ENCODE peak calls at places on chromosomes 3 and 15, in nine cellular contexts. One of them, this sample, is unnamed.

GRCh38 chr3:37949866-37950265 is 40.7 kb upstream of the VILL start:
- DNase-seq in OCI-LY7: no peak
- DNase-seq in H9: no peak
- DNase-seq in Caco-2: no peak
- DNase-seq in upper lobe of right lung: no peak
- DNase-seq in uterus: no peak
- DNase-seq in heart left ventricle: no peak
- DNase-seq in adrenal gland: no peak
- DNase-seq in body of pancreas: no peak
- DNase-seq in this sample: no peak

GRCh38 chr3:190094201-190094718 is 26.4 kb downstream of the P3H2 start:
- DNase-seq in uterus: no peak
- DNase-seq in Caco-2: no peak
- DNase-seq in heart left ventricle: no peak
- DNase-seq in adrenal gland: peak; percentile 88
- DNase-seq in upper lobe of right lung: no peak
- DNase-seq in OCI-LY7: no peak
- DNase-seq in H9: no peak
- DNase-seq in body of pancreas: no peak
- DNase-seq in this sample: no peak

GRCh38 chr3:86655096-86655495 is 335.9 kb downstream of the VGLL3 start:
- DNase-seq in Caco-2: no peak
- DNase-seq in uterus: no peak
- DNase-seq in body of pancreas: no peak
- DNase-seq in H9: peak; percentile 30
- DNase-seq in adrenal gland: no peak
- DNase-seq in OCI-LY7: no peak
- DNase-seq in upper lobe of right lung: no peak
- DNase-seq in heart left ventricle: no peak
- DNase-seq in this sample: no peak

GRCh38 chr15:57649138-57649537 is 57.4 kb upstream of the POLR2M start:
- DNase-seq in H9: no peak
- DNase-seq in upper lobe of right lung: no peak
- DNase-seq in uterus: no peak
- DNase-seq in OCI-LY7: no peak
- DNase-seq in adrenal gland: no peak
- DNase-seq in Caco-2: no peak
- DNase-seq in body of pancreas: no peak
- DNase-seq in heart left ventricle: no peak
- DNase-seq in this sample: no peak

GRCh38 chr15:41474436-41474835 is 19.2 kb upstream of the ITPKA start:
- DNase-seq in body of pancreas: no peak
- DNase-seq in adrenal gland: no peak
- DNase-seq in heart left ventricle: no peak
- DNase-seq in H9: no peak
- DNase-seq in upper lobe of right lung: no peak
- DNase-seq in Caco-2: no peak
- DNase-seq in OCI-LY7: no peak
- DNase-seq in uterus: no peak
- DNase-seq in this sample: no peak

GRCh38 chr3:112427123-112427522 is 72.1 kb downstream of the BTLA start:
- DNase-seq in body of pancreas: no peak
- DNase-seq in heart left ventricle: no peak
- DNase-seq in upper lobe of right lung: no peak
- DNase-seq in OCI-LY7: no peak
- DNase-seq in H9: no peak
- DNase-seq in uterus: no peak
- DNase-seq in adrenal gland: no peak
- DNase-seq in Caco-2: no peak
- DNase-seq in this sample: no peak

GRCh38 chr3:46276497-46277099 is 34.3 kb downstream of the CCR3 start:
- DNase-seq in upper lobe of right lung: peak; percentile 82
- DNase-seq in Caco-2: peak; percentile 38
- DNase-seq in H9: peak; percentile 73
- DNase-seq in OCI-LY7: peak; percentile 38
- DNase-seq in uterus: peak; percentile 26
- DNase-seq in heart left ventricle: peak; percentile 59
- DNase-seq in adrenal gland: peak; percentile 42
- DNase-seq in body of pancreas: peak; percentile 21
- DNase-seq in this sample: no peak

GRCh38 chr3:127730666-127731294 is 58.0 kb downstream of the ABTB1 start:
- DNase-seq in adrenal gland: no peak
- DNase-seq in H9: no peak
- DNase-seq in body of pancreas: peak; percentile 41
- DNase-seq in heart left ventricle: no peak
- DNase-seq in upper lobe of right lung: no peak
- DNase-seq in Caco-2: no peak
- DNase-seq in uterus: no peak
- DNase-seq in OCI-LY7: no peak
- DNase-seq in this sample: no peak

GRCh38 chr15:59366368-59367021 is 6.2 kb downstream of the MYO1E start:
- DNase-seq in uterus: no peak
- DNase-seq in H9: no peak
- DNase-seq in adrenal gland: no peak
- DNase-seq in body of pancreas: no peak
- DNase-seq in heart left ventricle: no peak
- DNase-seq in upper lobe of right lung: no peak
- DNase-seq in OCI-LY7: no peak
- DNase-seq in Caco-2: no peak
- DNase-seq in this sample: no peak

DNA sequence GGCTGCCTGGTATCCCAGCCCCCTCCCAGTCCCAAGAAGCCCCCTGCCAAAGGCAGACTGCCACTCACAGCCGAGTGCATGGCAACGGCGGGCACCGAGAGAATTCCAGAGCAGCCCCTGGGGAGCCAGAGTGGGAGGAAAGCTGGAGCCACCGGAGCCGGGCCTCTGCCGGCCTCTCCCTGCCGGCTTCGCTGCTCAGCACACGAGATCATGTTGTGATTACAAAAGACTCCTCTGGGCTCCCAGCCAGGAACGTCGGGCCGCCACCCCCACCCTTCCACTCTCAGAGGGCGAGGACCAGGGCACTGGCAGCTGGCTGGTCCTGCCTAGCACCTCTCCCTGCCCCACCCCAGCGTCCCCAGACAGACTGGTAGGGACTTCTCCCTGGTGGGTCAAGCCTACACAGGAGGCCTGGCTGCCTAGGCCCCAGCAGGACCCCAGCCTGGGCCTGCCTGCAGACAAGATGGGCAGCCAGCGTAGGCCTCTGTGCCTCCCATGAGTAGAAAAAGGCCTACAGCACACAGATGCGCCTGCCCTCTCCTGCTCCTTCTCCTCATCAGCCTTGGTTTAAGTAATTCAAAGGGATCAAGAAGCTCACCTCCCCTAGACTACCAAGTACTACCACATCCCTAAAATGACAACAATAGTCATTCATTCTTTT is at the start of gene CCDC9B:
- DNase-seq in H9: no peak
- DNase-seq in uterus: peak; percentile 89
- DNase-seq in heart left ventricle: peak; percentile 93
- DNase-seq in body of pancreas: peak; percentile 89
- DNase-seq in upper lobe of right lung: peak; percentile 95
- DNase-seq in adrenal gland: peak; percentile 94
- DNase-seq in Caco-2: no peak
- DNase-seq in OCI-LY7: no peak
- DNase-seq in this sample: peak; percentile 95
- H3K4me1 ChIP-seq in H9: no peaks in the 10 kb centered on the region
- H3K4me1 ChIP-seq in uterus: peaks cover 7% of the 10 kb centered on the region
- H3K4me1 ChIP-seq in heart left ventricle: peaks cover 82% of the 10 kb centered on the region
- H3K4me1 ChIP-seq in body of pancreas: peaks cover 59% of the 10 kb centered on the region
- H3K4me1 ChIP-seq in upper lobe of right lung: peaks cover 74% of the 10 kb centered on the region
- H3K4me1 ChIP-seq in adrenal gland: peaks cover 31% of the 10 kb centered on the region
- H3K4me1 ChIP-seq in Caco-2: peaks cover 20% of the 10 kb centered on the region
- H3K4me1 ChIP-seq in OCI-LY7: peaks cover 9% of the 10 kb centered on the region
- H3K4me1 ChIP-seq in this sample: peaks cover 73% of the 10 kb centered on the region

GRCh38 chr3:59857589-59858346 is 807.9 kb upstream of the CFAP20DC start:
- DNase-seq in H9: peak; percentile 69
- DNase-seq in upper lobe of right lung: peak; percentile 85
- DNase-seq in heart left ventricle: peak; percentile 80
- DNase-seq in Caco-2: peak; percentile 74
- DNase-seq in uterus: peak; percentile 68
- DNase-seq in OCI-LY7: peak; percentile 78
- DNase-seq in body of pancreas: peak; percentile 87
- DNase-seq in adrenal gland: peak; percentile 74
- DNase-seq in this sample: peak; percentile 84

GRCh38 chr3:59856921-59857320 is 807.1 kb upstream of the CFAP20DC start:
- DNase-seq in body of pancreas: no peak
- DNase-seq in H9: no peak
- DNase-seq in Caco-2: no peak
- DNase-seq in OCI-LY7: no peak
- DNase-seq in upper lobe of right lung: no peak
- DNase-seq in adrenal gland: no peak
- DNase-seq in uterus: no peak
- DNase-seq in heart left ventricle: no peak
- DNase-seq in this sample: no peak

GRCh38 chr3:59866076-59866475 is 816.3 kb upstream of the CFAP20DC start:
- DNase-seq in uterus: no peak
- DNase-seq in H9: no peak
- DNase-seq in Caco-2: no peak
- DNase-seq in OCI-LY7: no peak
- DNase-seq in adrenal gland: no peak
- DNase-seq in upper lobe of right lung: no peak
- DNase-seq in body of pancreas: no peak
- DNase-seq in heart left ventricle: no peak
- DNase-seq in this sample: no peak

GRCh38 chr3:59867185-59868002 is 817.6 kb upstream of the CFAP20DC start:
- DNase-seq in H9: no peak
- DNase-seq in uterus: no peak
- DNase-seq in adrenal gland: no peak
- DNase-seq in heart left ventricle: no peak
- DNase-seq in upper lobe of right lung: no peak
- DNase-seq in Caco-2: no peak
- DNase-seq in OCI-LY7: no peak
- DNase-seq in body of pancreas: no peak
- DNase-seq in this sample: no peak

GRCh38 chr3:59862686-59863085 is 812.9 kb upstream of the CFAP20DC start:
- DNase-seq in Caco-2: no peak
- DNase-seq in uterus: no peak
- DNase-seq in OCI-LY7: no peak
- DNase-seq in body of pancreas: no peak
- DNase-seq in heart left ventricle: no peak
- DNase-seq in adrenal gland: no peak
- DNase-seq in H9: no peak
- DNase-seq in upper lobe of right lung: no peak
- DNase-seq in this sample: no peak
- TF ChIP-seq CTCF in Caco-2: no peak
- TF ChIP-seq CTCF in uterus: no peak
- TF ChIP-seq CTCF in OCI-LY7: no peak
- TF ChIP-seq CTCF in body of pancreas: no peak
- TF ChIP-seq CTCF in heart left ventricle: no peak
- TF ChIP-seq CTCF in adrenal gland: no peak
- TF ChIP-seq CTCF in H9: no peak
- TF ChIP-seq CTCF in upper lobe of right lung: no peak
- TF ChIP-seq CTCF in this sample: no peak

DNA sequence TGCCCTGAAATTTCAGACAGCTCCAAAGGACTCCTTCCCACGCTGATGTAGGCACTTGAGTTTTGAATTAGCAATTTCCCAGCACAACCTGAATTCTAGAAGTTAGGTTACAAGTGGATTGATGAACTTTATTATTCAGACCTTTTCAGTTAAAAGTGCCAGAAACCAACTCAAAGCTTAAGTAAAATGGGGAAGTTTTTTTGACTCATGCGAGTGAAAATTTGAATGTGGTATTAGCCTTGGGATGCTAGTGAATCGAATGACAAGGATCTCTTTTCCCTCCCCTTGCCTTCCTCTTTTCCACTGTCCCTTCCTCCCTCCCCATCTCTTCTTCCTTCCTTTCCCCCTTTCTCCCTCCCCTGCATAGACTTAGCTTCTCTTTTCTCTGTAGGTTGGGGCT is 295.2 kb upstream of the PROK2 start:
- DNase-seq in H9: no peak
- DNase-seq in uterus: no peak
- DNase-seq in body of pancreas: no peak
- DNase-seq in OCI-LY7: no peak
- DNase-seq in Caco-2: no peak
- DNase-seq in adrenal gland: no peak
- DNase-seq in upper lobe of right lung: no peak
- DNase-seq in heart left ventricle: no peak
- DNase-seq in this sample: no peak
- H3K4me1 ChIP-seq in H9: peaks cover 5% of the 10 kb centered on the region
- H3K4me1 ChIP-seq in uterus: peaks cover 7% of the 10 kb centered on the region
- H3K4me1 ChIP-seq in body of pancreas: no peaks in the 10 kb centered on the region
- H3K4me1 ChIP-seq in OCI-LY7: peaks cover 88% of the 10 kb centered on the region
- H3K4me1 ChIP-seq in Caco-2: peaks cover 22% of the 10 kb centered on the region
- H3K4me1 ChIP-seq in adrenal gland: no peaks in the 10 kb centered on the region
- H3K4me1 ChIP-seq in upper lobe of right lung: peaks cover 11% of the 10 kb centered on the region
- H3K4me1 ChIP-seq in heart left ventricle: no peaks in the 10 kb centered on the region
- H3K4me1 ChIP-seq in this sample: peaks cover 2% of the 10 kb centered on the region

DNA sequence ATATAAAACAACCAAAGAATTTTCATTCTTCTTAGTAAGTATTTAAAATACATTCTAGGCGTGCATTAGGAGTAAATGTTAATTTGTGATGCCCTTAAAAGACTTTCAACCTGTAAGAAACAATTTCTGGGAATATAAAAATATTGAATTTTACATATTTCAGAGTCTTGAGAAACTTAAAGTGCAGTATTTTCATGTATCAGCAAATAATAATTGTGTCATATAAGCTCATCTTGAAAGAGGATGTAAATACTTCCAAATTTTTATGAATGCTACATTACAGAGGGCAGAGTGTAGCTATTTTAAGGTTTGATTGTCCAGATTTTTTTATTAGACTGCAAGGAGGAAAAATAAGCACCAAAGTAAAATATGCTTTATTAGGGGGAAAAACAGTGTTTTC is 207.1 kb downstream of the VPS13C start:
- DNase-seq in H9: no peak
- DNase-seq in adrenal gland: no peak
- DNase-seq in upper lobe of right lung: no peak
- DNase-seq in uterus: no peak
- DNase-seq in heart left ventricle: no peak
- DNase-seq in OCI-LY7: no peak
- DNase-seq in Caco-2: no peak
- DNase-seq in body of pancreas: no peak
- DNase-seq in this sample: no peak
- TF ChIP-seq CTCF in H9: no peak
- TF ChIP-seq CTCF in adrenal gland: no peak
- TF ChIP-seq CTCF in upper lobe of right lung: no peak
- TF ChIP-seq CTCF in uterus: no peak
- TF ChIP-seq CTCF in heart left ventricle: no peak
- TF ChIP-seq CTCF in OCI-LY7: no peak
- TF ChIP-seq CTCF in Caco-2: no peak
- TF ChIP-seq CTCF in body of pancreas: no peak
- TF ChIP-seq CTCF in this sample: no peak

GRCh38 chr3:124296416-124296815 is 304.5 kb upstream of the ROPN1 start:
- DNase-seq in body of pancreas: no peak
- DNase-seq in OCI-LY7: peak; percentile 67
- DNase-seq in Caco-2: no peak
- DNase-seq in heart left ventricle: no peak
- DNase-seq in H9: no peak
- DNase-seq in upper lobe of right lung: no peak
- DNase-seq in adrenal gland: no peak
- DNase-seq in uterus: no peak
- DNase-seq in this sample: no peak
- H3K4me1 ChIP-seq in body of pancreas: no peaks in the 10 kb centered on the region
- H3K4me1 ChIP-seq in OCI-LY7: peaks cover 47% of the 10 kb centered on the region
- H3K4me1 ChIP-seq in Caco-2: no peaks in the 10 kb centered on the region
- H3K4me1 ChIP-seq in heart left ventricle: peaks cover 38% of the 10 kb centered on the region
- H3K4me1 ChIP-seq in H9: no peaks in the 10 kb centered on the region
- H3K4me1 ChIP-seq in upper lobe of right lung: peaks cover 4% of the 10 kb centered on the region
- H3K4me1 ChIP-seq in adrenal gland: no peaks in the 10 kb centered on the region
- H3K4me1 ChIP-seq in uterus: peaks cover under 1% of the 10 kb centered on the region
- H3K4me1 ChIP-seq in this sample: peaks cover 13% of the 10 kb centered on the region

GRCh38 chr3:72924055-72924454 is 36.2 kb downstream of the GXYLT2 start:
- DNase-seq in H9: peak; percentile 39
- DNase-seq in uterus: no peak
- DNase-seq in Caco-2: no peak
- DNase-seq in upper lobe of right lung: no peak
- DNase-seq in heart left ventricle: no peak
- DNase-seq in OCI-LY7: peak; percentile 13
- DNase-seq in body of pancreas: no peak
- DNase-seq in adrenal gland: no peak
- DNase-seq in this sample: no peak
- TF ChIP-seq CTCF in H9: peak; percentile 58
- TF ChIP-seq CTCF in uterus: no peak
- TF ChIP-seq CTCF in Caco-2: no peak
- TF ChIP-seq CTCF in upper lobe of right lung: no peak
- TF ChIP-seq CTCF in heart left ventricle: no peak
- TF ChIP-seq CTCF in OCI-LY7: peak; percentile 62
- TF ChIP-seq CTCF in body of pancreas: no peak
- TF ChIP-seq CTCF in adrenal gland: no peak
- TF ChIP-seq CTCF in this sample: no peak

This sample was measured in suprapubic skin.